ENCODE peak calls at places on chromosomes 4 and X, in eight cellular contexts. R is heart left ventricle, I is epithelial cell of esophagus, T is retinal pigment epithelial cell, H is IMR-90, X is tibial artery, A is PC-3, F is Panc1. N is an unnamed sample.

GRCh38 chr4:6115746-6116586 is 84.4 kb downstream of the JAKMIP1 start:
- DNase-seq in R (no peak), I (no peak), T (no peak), H (no peak), X (no peak), A (no peak), F (no peak), N (no peak)

GRCh38 chr4:28548549-28548948 is 1687.9 kb downstream of the STIM2 start:
- DNase-seq in R (no peak), I (no peak), T (no peak), H (no peak), X (no peak), A (no peak), F (no peak), N (no peak)

GRCh38 chr4:70722199-70722791 is 531 bp downstream of the RUFY3 start:
- DNase-seq in R (no peak), I (no peak), T (no peak), H (peak), X (no peak), A (no peak), F (no peak), N (peak)

GRCh38 chr4:17544831-17545234 is 29.9 kb downstream of the CLRN2 start:
- DNase-seq in R (no peak), I (no peak), T (no peak), H (no peak), X (no peak), A (peak), F (no peak), N (peak)

GRCh38 chr4:75686346-75686745 is 13.1 kb upstream of the G3BP2 start:
- DNase-seq in R (no peak), I (no peak), T (no peak), H (no peak), X (no peak), A (no peak), F (no peak), N (no peak)

GRCh38 chrX:117985241-117985640 is 131.4 kb downstream of the KLHL13 start:
- DNase-seq in R (no peak), I (peak), T (no peak), H (peak), X (no peak), A (peak), F (no peak), N (no peak)

GRCh38 chrX:32448320-32448719 is 763.0 kb downstream of the DMD start:
- DNase-seq in R (no peak), I (no peak), T (no peak), H (no peak), X (no peak), A (no peak), F (no peak), N (peak)

GRCh38 chr4:182593864-182594263 is 323.3 kb downstream of the DCTD start:
- DNase-seq in R (no peak), I (no peak), T (no peak), H (peak), X (no peak), A (no peak), F (no peak), N (no peak)

GRCh38 chr4:93771640-93772411 is 56.7 kb upstream of the ATOH1 start:
- DNase-seq in R (no peak), I (no peak), T (no peak), H (no peak), X (no peak), A (peak), F (no peak), N (no peak)

GRCh38 chr4:174278467-174278866 is 5.0 kb downstream of the FBXO8 start:
- DNase-seq in R (no peak), I (no peak), T (no peak), H (no peak), X (no peak), A (peak), F (no peak), N (no peak)

GRCh38 chr4:98672583-98673281 is 14.3 kb upstream of the TSPAN5 start:
- DNase-seq in R (no peak), I (no peak), T (no peak), H (no peak), X (no peak), A (no peak), F (no peak), N (peak)

GRCh38 chr4:127196656-127197352 is 436.0 kb upstream of the INTU start:
- DNase-seq in R (peak), I (no peak), T (no peak), H (no peak), X (no peak), A (no peak), F (no peak), N (no peak)

GRCh38 chrX:106917830-106918500 is 2.2 kb upstream of the CLDN2 start:
- DNase-seq in R (no peak), I (peak), T (peak), H (peak), X (no peak), A (peak), F (no peak), N (peak)

GRCh38 chr4:62482355-62482754 is 1282.2 kb downstream of the ADGRL3 start:
- DNase-seq in R (no peak), I (peak), T (no peak), H (no peak), X (no peak), A (peak), F (no peak), N (no peak)

GRCh38 chrX:13082286-13083065 is 38.1 kb upstream of the FAM9C start:
- DNase-seq in R (no peak), I (no peak), T (no peak), H (no peak), X (no peak), A (no peak), F (no peak), N (no peak)

GRCh38 chrX:18415386-18415785 is 10.0 kb upstream of the CDKL5 start:
- DNase-seq in R (no peak), I (peak), T (no peak), H (peak), X (no peak), A (no peak), F (no peak), N (no peak)

GRCh38 chrX:18406531-18407266 is 18.7 kb upstream of the CDKL5 start:
- DNase-seq in R (no peak), I (no peak), T (no peak), H (peak), X (no peak), A (peak), F (no peak), N (no peak)

DNA sequence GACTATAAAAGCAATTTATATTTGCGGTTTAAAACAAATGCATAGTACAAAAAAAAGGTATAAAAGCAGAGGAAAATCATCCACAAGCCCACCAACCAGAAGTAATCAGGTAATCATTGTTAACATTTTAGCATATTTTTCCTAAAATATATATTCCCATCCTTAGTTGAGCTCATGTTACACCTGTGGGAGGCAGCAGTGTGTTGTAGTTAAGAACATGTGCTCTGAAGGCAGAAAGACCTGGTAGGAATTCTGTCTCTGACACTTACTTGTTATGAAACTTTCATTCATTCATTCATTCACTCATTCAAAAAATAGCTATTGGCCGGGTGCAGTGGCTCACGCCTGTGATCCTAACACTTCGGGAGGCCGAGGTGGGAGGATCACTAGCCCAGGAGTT is 15.4 kb upstream of the CDKL5 start:
- DNase-seq in R (no peak), I (peak), T (no peak), H (peak), X (no peak), A (peak), F (no peak), N (peak)
- TF ChIP-seq CTCF in R (peak), I (peak), T (peak), H (peak), X (peak), A (peak), F (peak), N (peak)

GRCh38 chr4:41258783-41259182 is 2.1 kb downstream of the UCHL1 start:
- DNase-seq in R (no peak), I (peak), T (no peak), H (peak), X (no peak), A (peak), F (no peak), N (peak)
- H3K4me3 ChIP-seq in R (no peak), I (no peak), T (peak), H (peak), X (no peak), A (no peak), F (no peak), N (no peak)

DNA sequence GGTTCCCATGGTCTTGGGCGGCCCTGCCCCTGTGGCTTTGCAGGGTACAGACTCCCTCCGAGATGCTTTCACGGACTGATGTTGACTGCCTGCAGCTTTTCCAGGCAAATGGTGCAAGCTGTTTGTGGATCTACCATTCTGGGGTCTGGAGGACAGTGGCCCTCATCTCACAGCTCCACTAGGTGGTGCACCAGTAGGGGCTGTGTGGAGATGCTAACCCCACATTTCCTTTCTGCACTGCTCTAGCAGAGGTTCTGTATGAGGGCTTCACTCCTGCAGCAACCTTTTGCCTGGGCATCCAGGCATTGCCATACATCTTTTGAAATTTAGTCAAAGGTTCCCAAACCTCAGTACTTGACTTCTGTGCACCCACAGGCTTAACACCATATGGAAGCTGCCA is 176.1 kb downstream of the DCAF12L1 start:
- DNase-seq in R (no peak), I (no peak), T (no peak), H (no peak), X (no peak), A (no peak), F (no peak), N (no peak)
- TF ChIP-seq CTCF in R (no peak), I (no peak), T (no peak), H (no peak), X (no peak), A (no peak), F (no peak), N (no peak)

GRCh38 chrX:40189018-40189417 is 91.3 kb upstream of the BCOR start:
- DNase-seq in R (no peak), I (peak), T (no peak), H (no peak), X (no peak), A (no peak), F (no peak), N (peak)
- H3K4me3 ChIP-seq in R (no peak), I (no peak), T (no peak), H (no peak), X (no peak), A (no peak), F (no peak), N (no peak)

DNA sequence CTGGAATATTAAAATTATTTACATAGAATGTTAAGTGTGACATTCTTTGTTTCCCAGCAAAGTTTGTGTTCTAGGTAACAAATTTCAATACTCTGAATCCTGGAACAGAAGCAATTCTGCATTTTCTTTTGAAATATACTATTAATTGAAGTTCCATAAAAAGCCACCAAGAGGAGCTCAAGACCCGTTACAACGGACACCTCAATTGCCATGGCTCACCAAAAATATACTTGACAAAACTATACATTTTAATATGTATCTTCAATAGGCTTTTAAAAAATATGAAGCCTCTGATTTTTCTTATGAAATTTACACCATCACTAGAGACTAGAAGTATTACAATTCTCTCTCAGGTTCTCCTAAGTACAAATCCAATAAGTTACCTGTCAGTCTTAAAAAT is 111.4 kb downstream of the NYX start:
- DNase-seq in R (no peak), I (peak), T (no peak), H (peak), X (no peak), A (peak), F (no peak), N (no peak)
- TF ChIP-seq CTCF in R (peak), I (peak), T (peak), H (peak), X (peak), A (peak), F (peak), N (peak)

DNA sequence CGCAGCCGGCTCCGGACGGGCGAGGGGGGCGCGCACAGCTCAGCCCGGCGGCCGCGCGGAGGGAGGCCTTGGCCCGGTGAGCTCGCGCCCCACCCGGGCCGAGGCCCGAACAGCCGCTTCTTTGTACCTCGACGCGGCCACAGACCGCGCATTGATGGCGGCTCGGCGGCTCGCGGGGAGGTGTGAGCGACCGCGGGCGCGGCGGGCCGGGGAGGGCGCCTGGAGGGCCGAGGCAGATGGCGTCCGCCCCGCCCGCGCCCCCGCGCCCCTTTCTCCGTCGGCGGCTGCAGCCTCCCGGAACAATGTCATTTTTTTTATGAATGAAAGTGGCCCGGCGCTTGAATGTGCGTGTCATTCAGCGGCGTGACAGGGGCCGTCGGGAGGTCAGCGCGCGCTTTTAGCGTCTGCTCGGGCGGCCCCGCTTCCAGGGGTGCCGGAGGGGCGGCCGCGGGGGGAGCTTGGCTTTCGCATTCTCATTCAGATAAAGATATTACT is 1.8 kb downstream of the FGFR3 start:
- DNase-seq in R (no peak), I (no peak), T (no peak), H (no peak), X (no peak), A (no peak), F (no peak), N (no peak)
- H3K4me3 ChIP-seq in R (peak), I (peak), T (no peak), H (no peak), X (peak), A (no peak), F (no peak), N (no peak)

GRCh38 chrX:87583679-87584078 is 66.1 kb downstream of the KLHL4 start:
- DNase-seq in R (no peak), I (peak), T (no peak), H (peak), X (no peak), A (peak), F (no peak), N (peak)
- TF ChIP-seq CTCF in R (no peak), I (peak), T (peak), H (peak), X (no peak), A (peak), F (peak), N (peak)

DNA sequence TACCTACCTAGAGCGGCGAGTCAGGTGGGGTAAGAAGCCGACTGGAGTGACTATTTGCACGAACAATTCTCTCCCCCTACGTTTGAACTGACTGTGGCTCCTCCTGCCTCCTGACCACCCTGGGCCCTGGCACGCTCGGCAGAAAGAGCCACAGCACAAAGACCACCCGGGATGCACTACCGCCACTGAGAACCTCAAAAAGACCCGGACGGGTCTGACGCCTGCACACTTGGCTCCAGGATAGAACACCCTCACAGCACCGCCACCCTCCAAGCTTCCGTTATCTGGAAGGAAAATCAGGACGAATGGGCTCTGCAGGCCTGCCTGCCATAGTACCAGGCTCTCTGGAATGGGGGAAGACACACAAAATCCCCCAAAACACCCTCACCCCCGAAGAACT is 2.2 kb downstream of the LRPAP1 start:
- DNase-seq in R (no peak), I (no peak), T (no peak), H (no peak), X (no peak), A (no peak), F (no peak), N (no peak)
- H3K4me3 ChIP-seq in R (no peak), I (peak), T (no peak), H (no peak), X (no peak), A (peak), F (no peak), N (peak)

DNA sequence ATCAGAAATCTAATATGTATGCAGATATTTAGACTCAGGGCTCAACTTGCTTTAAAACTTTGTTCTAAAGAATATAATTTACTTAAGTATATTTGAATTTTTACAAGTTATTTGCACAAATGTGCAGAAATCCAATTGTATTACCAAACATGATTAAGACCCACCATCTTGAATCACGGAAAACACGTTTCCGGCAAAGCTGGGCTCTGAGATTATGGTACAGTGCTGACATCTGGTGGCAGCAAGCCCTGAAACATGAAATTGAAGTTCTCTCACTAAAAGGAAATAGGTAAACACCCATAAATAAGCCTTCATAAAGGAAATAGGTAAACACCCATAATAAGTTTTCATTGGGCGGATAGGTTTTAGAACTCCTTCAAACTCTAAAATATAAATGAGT is 98.3 kb upstream of the MAOA start:
- DNase-seq in R (no peak), I (peak), T (no peak), H (peak), X (peak), A (peak), F (peak), N (peak)
- TF ChIP-seq CTCF in R (peak), I (peak), T (peak), H (peak), X (peak), A (peak), F (peak), N (peak)